ENCODE peak calls at places on chromosomes 3 and 15, in nine cellular contexts. One of them, this sample, is unnamed.

GRCh38 chr3:1439395-1439794 is 346.6 kb downstream of the CNTN6 start:
- DNase-seq in SK-N-SH: no peak
- DNase-seq in PC-3: no peak
- DNase-seq in PC-9: no peak
- DNase-seq in HCT116: no peak
- DNase-seq in OCI-LY7: peak; percentile 11
- DNase-seq in hepatocyte: peak; percentile 26
- DNase-seq in GM23338: peak; percentile 69
- DNase-seq in GM23248: no peak
- DNase-seq in this sample: peak; percentile 67

GRCh38 chr3:127608362-127608718 is 10.1 kb downstream of the MCM2 start:
- DNase-seq in HCT116: no peak
- DNase-seq in GM23248: no peak
- DNase-seq in OCI-LY7: no peak
- DNase-seq in PC-3: no peak
- DNase-seq in PC-9: no peak
- DNase-seq in hepatocyte: no peak
- DNase-seq in SK-N-SH: no peak
- DNase-seq in GM23338: no peak
- DNase-seq in this sample: no peak

GRCh38 chr3:42667523-42668402 is 14.3 kb downstream of the ZBTB47 start:
- DNase-seq in hepatocyte: no peak
- DNase-seq in PC-3: no peak
- DNase-seq in GM23248: no peak
- DNase-seq in PC-9: no peak
- DNase-seq in GM23338: no peak
- DNase-seq in HCT116: no peak
- DNase-seq in SK-N-SH: peak; percentile 32
- DNase-seq in OCI-LY7: no peak
- DNase-seq in this sample: no peak

GRCh38 chr3:139655880-139656279 is 21.9 kb downstream of the NMNAT3 start:
- DNase-seq in GM23338: no peak
- DNase-seq in OCI-LY7: no peak
- DNase-seq in HCT116: no peak
- DNase-seq in SK-N-SH: no peak
- DNase-seq in PC-9: no peak
- DNase-seq in hepatocyte: peak; percentile 22
- DNase-seq in GM23248: peak; percentile 28
- DNase-seq in PC-3: no peak
- DNase-seq in this sample: no peak

GRCh38 chr3:45964139-45964538 is 20.9 kb downstream of the CXCR6 start:
- DNase-seq in HCT116: no peak
- DNase-seq in GM23248: no peak
- DNase-seq in PC-9: no peak
- DNase-seq in PC-3: no peak
- DNase-seq in GM23338: no peak
- DNase-seq in SK-N-SH: no peak
- DNase-seq in hepatocyte: no peak
- DNase-seq in OCI-LY7: no peak
- DNase-seq in this sample: no peak

GRCh38 chr15:40909662-40910625 is 15.7 kb downstream of the VPS18 start:
- DNase-seq in hepatocyte: no peak
- DNase-seq in GM23248: peak; percentile 54
- DNase-seq in PC-3: no peak
- DNase-seq in SK-N-SH: peak; percentile 70
- DNase-seq in GM23338: no peak
- DNase-seq in HCT116: no peak
- DNase-seq in PC-9: no peak
- DNase-seq in OCI-LY7: no peak
- DNase-seq in this sample: no peak

GRCh38 chr3:129558772-129559564 is 16.0 kb downstream of the H1-8 start:
- DNase-seq in HCT116: no peak
- DNase-seq in PC-9: peak; percentile 57
- DNase-seq in GM23248: peak; percentile 79
- DNase-seq in hepatocyte: peak; percentile 68
- DNase-seq in SK-N-SH: peak; percentile 85
- DNase-seq in GM23338: no peak
- DNase-seq in OCI-LY7: peak; percentile 79
- DNase-seq in PC-3: no peak
- DNase-seq in this sample: peak; percentile 55

GRCh38 chr3:157129782-157130137 is 30.2 kb downstream of the CCNL1 start:
- DNase-seq in SK-N-SH: no peak
- DNase-seq in HCT116: peak; percentile 74
- DNase-seq in GM23338: peak; percentile 46
- DNase-seq in hepatocyte: no peak
- DNase-seq in OCI-LY7: no peak
- DNase-seq in GM23248: no peak
- DNase-seq in PC-3: peak; percentile 63
- DNase-seq in PC-9: peak; percentile 66
- DNase-seq in this sample: no peak

GRCh38 chr15:70526221-70526973 is 237.0 kb downstream of the UACA start:
- DNase-seq in SK-N-SH: peak; percentile 77
- DNase-seq in GM23338: no peak
- DNase-seq in OCI-LY7: peak; percentile 38
- DNase-seq in hepatocyte: peak; percentile 82
- DNase-seq in GM23248: peak; percentile 90
- DNase-seq in HCT116: peak; percentile 45
- DNase-seq in PC-3: peak; percentile 95
- DNase-seq in PC-9: peak; percentile 78
- DNase-seq in this sample: peak; percentile 80

GRCh38 chr3:132907293-132907692 is 130.9 kb upstream of the TMEM108 start:
- DNase-seq in PC-3: no peak
- DNase-seq in PC-9: no peak
- DNase-seq in OCI-LY7: no peak
- DNase-seq in SK-N-SH: no peak
- DNase-seq in HCT116: no peak
- DNase-seq in GM23338: no peak
- DNase-seq in hepatocyte: no peak
- DNase-seq in GM23248: no peak
- DNase-seq in this sample: no peak

GRCh38 chr3:108073712-108074431 is 17.0 kb downstream of the CD47 start:
- DNase-seq in HCT116: no peak
- DNase-seq in GM23248: peak; percentile 89
- DNase-seq in PC-3: peak; percentile 14
- DNase-seq in OCI-LY7: no peak
- DNase-seq in hepatocyte: no peak
- DNase-seq in PC-9: no peak
- DNase-seq in GM23338: no peak
- DNase-seq in SK-N-SH: no peak
- DNase-seq in this sample: no peak

GRCh38 chr3:37862219-37862711 is 585 bp downstream of the CTDSPL start:
- DNase-seq in PC-9: no peak
- DNase-seq in SK-N-SH: peak; percentile 71
- DNase-seq in PC-3: no peak
- DNase-seq in HCT116: no peak
- DNase-seq in OCI-LY7: no peak
- DNase-seq in GM23248: peak; percentile 84
- DNase-seq in hepatocyte: peak; percentile 79
- DNase-seq in GM23338: peak; percentile 66
- DNase-seq in this sample: no peak

GRCh38 chr3:57597973-57598351 is 818 bp upstream of the ARF4 start:
- DNase-seq in OCI-LY7: no peak
- DNase-seq in SK-N-SH: no peak
- DNase-seq in PC-3: peak; percentile 55
- DNase-seq in HCT116: no peak
- DNase-seq in GM23248: peak; percentile 76
- DNase-seq in GM23338: no peak
- DNase-seq in hepatocyte: peak; percentile 64
- DNase-seq in PC-9: no peak
- DNase-seq in this sample: no peak

GRCh38 chr3:139541156-139541897 is 1.8 kb upstream of the RBP1 start:
- DNase-seq in hepatocyte: no peak
- DNase-seq in PC-9: no peak
- DNase-seq in HCT116: no peak
- DNase-seq in GM23338: no peak
- DNase-seq in PC-3: no peak
- DNase-seq in SK-N-SH: peak; percentile 41
- DNase-seq in OCI-LY7: no peak
- DNase-seq in GM23248: no peak
- DNase-seq in this sample: no peak

GRCh38 chr15:63185206-63185605 is 4.2 kb upstream of the RAB8B start:
- DNase-seq in OCI-LY7: no peak
- DNase-seq in GM23338: no peak
- DNase-seq in SK-N-SH: no peak
- DNase-seq in hepatocyte: no peak
- DNase-seq in GM23248: no peak
- DNase-seq in PC-9: no peak
- DNase-seq in PC-3: no peak
- DNase-seq in HCT116: no peak
- DNase-seq in this sample: no peak

GRCh38 chr3:127053450-127053849 is 70.5 kb downstream of the PLXNA1 start:
- DNase-seq in GM23248: no peak
- DNase-seq in PC-9: no peak
- DNase-seq in GM23338: no peak
- DNase-seq in SK-N-SH: no peak
- DNase-seq in HCT116: no peak
- DNase-seq in OCI-LY7: no peak
- DNase-seq in PC-3: no peak
- DNase-seq in hepatocyte: no peak
- DNase-seq in this sample: no peak

DNA sequence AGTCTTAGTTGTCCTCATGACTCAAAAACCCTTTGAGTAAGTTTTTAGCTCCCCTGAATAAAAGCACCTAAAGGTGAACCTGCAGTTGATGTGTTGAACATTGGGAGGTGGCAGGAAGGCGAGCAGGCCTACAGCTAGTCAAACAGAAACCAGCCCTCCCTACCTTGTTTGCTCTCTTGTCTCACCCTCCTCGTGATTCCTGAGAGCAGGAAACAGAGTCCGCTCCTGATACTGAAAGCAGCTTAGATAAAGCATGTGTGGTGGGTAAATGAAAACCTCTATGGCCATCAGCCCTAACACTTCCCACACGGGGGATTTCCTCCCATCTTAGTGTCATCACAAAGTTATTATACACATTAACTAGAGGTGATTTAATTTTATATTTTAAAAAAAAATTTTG is 21.8 kb upstream of the CLDN18 start:
- DNase-seq in GM23338: no peak
- DNase-seq in SK-N-SH: no peak
- DNase-seq in OCI-LY7: no peak
- DNase-seq in hepatocyte: peak; percentile 72
- DNase-seq in HCT116: no peak
- DNase-seq in GM23248: no peak
- DNase-seq in PC-3: no peak
- DNase-seq in PC-9: no peak
- DNase-seq in this sample: no peak
- H3K9me2 ChIP-seq in GM23338: no peaks in the 10 kb centered on the region
- H3K9me2 ChIP-seq in SK-N-SH: no peaks in the 10 kb centered on the region
- H3K9me2 ChIP-seq in OCI-LY7: no peaks in the 10 kb centered on the region
- H3K9me2 ChIP-seq in hepatocyte: no peaks in the 10 kb centered on the region
- H3K9me2 ChIP-seq in HCT116: no peaks in the 10 kb centered on the region
- H3K9me2 ChIP-seq in GM23248: no peaks in the 10 kb centered on the region
- H3K9me2 ChIP-seq in PC-3: no peaks in the 10 kb centered on the region
- H3K9me2 ChIP-seq in PC-9: no peaks in the 10 kb centered on the region
- H3K9me2 ChIP-seq in this sample: no peaks in the 10 kb centered on the region

DNA sequence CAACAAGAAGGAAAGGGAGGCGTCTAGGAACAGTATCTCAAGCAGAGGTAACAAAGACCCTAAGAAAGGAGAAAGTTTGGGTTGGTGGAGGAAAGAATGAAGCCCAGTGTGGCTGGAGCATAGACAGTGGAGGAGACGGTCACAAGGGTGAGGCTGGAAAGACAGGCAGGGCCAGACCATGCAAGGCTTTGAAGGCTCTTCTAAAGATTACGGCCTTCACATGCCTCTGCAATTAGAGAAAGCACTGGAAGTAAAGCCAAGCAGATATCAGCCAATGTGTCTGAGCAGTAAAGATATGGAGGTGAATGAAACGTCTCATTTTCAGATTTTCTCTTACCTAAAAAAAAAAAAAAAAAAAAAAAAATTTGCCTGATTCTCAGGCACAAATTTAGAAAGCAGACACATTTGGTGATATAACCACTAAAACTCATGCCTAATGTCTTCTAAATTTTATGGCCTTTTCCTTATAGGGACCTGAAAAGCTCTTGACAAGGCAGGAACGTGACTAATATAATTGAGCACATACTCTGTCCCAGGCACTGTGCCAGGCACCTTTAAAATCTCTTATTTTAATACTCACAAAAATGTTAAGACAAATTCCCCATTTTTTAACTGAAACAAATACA is 184.1 kb downstream of the MECOM start:
- DNase-seq in PC-9: no peak
- DNase-seq in hepatocyte: no peak
- DNase-seq in GM23248: no peak
- DNase-seq in GM23338: no peak
- DNase-seq in HCT116: no peak
- DNase-seq in OCI-LY7: no peak
- DNase-seq in PC-3: no peak
- DNase-seq in SK-N-SH: no peak
- DNase-seq in this sample: no peak
- H3K9me2 ChIP-seq in PC-9: no peaks in the 10 kb centered on the region
- H3K9me2 ChIP-seq in hepatocyte: no peaks in the 10 kb centered on the region
- H3K9me2 ChIP-seq in GM23248: no peaks in the 10 kb centered on the region
- H3K9me2 ChIP-seq in GM23338: no peaks in the 10 kb centered on the region
- H3K9me2 ChIP-seq in HCT116: no peaks in the 10 kb centered on the region
- H3K9me2 ChIP-seq in OCI-LY7: no peaks in the 10 kb centered on the region
- H3K9me2 ChIP-seq in PC-3: no peaks in the 10 kb centered on the region
- H3K9me2 ChIP-seq in SK-N-SH: no peaks in the 10 kb centered on the region
- H3K9me2 ChIP-seq in this sample: no peaks in the 10 kb centered on the region

DNA sequence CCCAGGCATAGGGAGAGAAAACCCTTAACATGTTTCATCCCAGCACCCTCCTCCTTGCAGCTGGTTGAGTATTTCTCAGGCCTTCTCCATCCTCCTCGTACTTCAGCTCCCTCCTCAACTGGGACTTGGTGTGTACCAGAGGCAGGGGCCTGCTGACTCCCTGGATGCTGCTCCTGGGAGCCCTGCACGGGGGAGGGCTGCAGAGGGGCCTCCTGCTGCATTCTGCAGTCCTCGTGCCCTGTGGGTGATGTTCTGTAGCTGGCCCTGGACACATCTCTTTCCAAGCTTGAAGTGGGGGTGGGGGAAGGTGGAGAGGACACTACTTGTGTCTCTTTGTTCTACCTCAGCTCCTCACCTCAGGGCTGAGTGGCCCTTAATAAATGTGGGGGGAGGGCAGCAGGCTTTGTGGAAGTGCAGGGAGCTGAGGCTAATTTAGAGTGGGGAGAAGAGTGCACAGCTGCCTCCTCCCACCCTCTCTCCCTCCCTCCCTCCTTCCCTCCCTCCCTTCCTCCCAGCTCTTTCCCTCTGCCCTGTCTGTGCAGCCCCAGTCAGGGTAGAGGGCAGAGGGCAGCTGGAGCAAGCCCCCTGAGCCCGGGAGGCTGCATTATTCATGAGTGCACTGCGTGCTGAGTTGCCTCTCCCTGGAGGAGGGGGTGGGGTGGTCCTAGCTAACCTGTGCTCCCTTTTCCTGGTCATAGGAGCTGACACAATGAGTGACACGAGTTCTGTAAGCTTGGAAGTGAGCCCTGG is 3.7 kb upstream of the GRM2 start:
- DNase-seq in GM23338: peak; percentile 32
- DNase-seq in PC-3: no peak
- DNase-seq in HCT116: no peak
- DNase-seq in hepatocyte: no peak
- DNase-seq in SK-N-SH: no peak
- DNase-seq in PC-9: no peak
- DNase-seq in OCI-LY7: no peak
- DNase-seq in GM23248: no peak
- DNase-seq in this sample: no peak
- H3K9me2 ChIP-seq in GM23338: no peaks in the 10 kb centered on the region
- H3K9me2 ChIP-seq in PC-3: no peaks in the 10 kb centered on the region
- H3K9me2 ChIP-seq in HCT116: no peaks in the 10 kb centered on the region
- H3K9me2 ChIP-seq in hepatocyte: no peaks in the 10 kb centered on the region
- H3K9me2 ChIP-seq in SK-N-SH: no peaks in the 10 kb centered on the region
- H3K9me2 ChIP-seq in PC-9: no peaks in the 10 kb centered on the region
- H3K9me2 ChIP-seq in OCI-LY7: no peaks in the 10 kb centered on the region
- H3K9me2 ChIP-seq in GM23248: no peaks in the 10 kb centered on the region
- H3K9me2 ChIP-seq in this sample: no peaks in the 10 kb centered on the region

GRCh38 chr3:22922317-22922716 is 280.8 kb upstream of the UBE2E2 start:
- DNase-seq in OCI-LY7: peak; percentile 57
- DNase-seq in GM23338: peak; percentile 64
- DNase-seq in PC-3: peak; percentile 71
- DNase-seq in PC-9: no peak
- DNase-seq in GM23248: peak; percentile 23
- DNase-seq in HCT116: no peak
- DNase-seq in SK-N-SH: peak; percentile 8
- DNase-seq in hepatocyte: no peak
- DNase-seq in this sample: peak; percentile 69
- H3K9me2 ChIP-seq in OCI-LY7: no peaks in the 10 kb centered on the region
- H3K9me2 ChIP-seq in GM23338: no peaks in the 10 kb centered on the region
- H3K9me2 ChIP-seq in PC-3: no peaks in the 10 kb centered on the region
- H3K9me2 ChIP-seq in PC-9: no peaks in the 10 kb centered on the region
- H3K9me2 ChIP-seq in GM23248: no peaks in the 10 kb centered on the region
- H3K9me2 ChIP-seq in HCT116: no peaks in the 10 kb centered on the region
- H3K9me2 ChIP-seq in SK-N-SH: no peaks in the 10 kb centered on the region
- H3K9me2 ChIP-seq in hepatocyte: no peaks in the 10 kb centered on the region
- H3K9me2 ChIP-seq in this sample: no peaks in the 10 kb centered on the region

This sample was measured in Karpas-422.